ENCODE peak calls at places on chromosomes 13 and 19, in six cellular contexts. D is stomach, R is A549, C is uterus, V is NB4, G is body of pancreas. I is an unnamed sample.

GRCh38 chr19:35352177-35352447 is 4.4 kb downstream of the FFAR1 start:
- DNase-seq in R (no peak), D (no peak), V (no peak), C (no peak), G (no peak), I (no peak)

GRCh38 chr19:19474950-19475781 is 40.2 kb downstream of the TSSK6 start:
- DNase-seq in D (no peak), C (no peak), G (no peak), V (no peak), R (no peak), I (no peak)

GRCh38 chr19:7729831-7730285 is 2.1 kb downstream of the CLEC4G start:
- DNase-seq in V (no peak), D (no peak), R (no peak), C (no peak), G (no peak), I (no peak)

GRCh38 chr13:23086951-23087350 is 93.8 kb upstream of the SGCG start:
- DNase-seq in R (no peak), V (no peak), D (no peak), C (no peak), G (no peak), I (no peak)

GRCh38 chr19:53912653-53913052 is 3.6 kb downstream of the CACNG7 start:
- DNase-seq in V (peak; percentile 28), D (no peak), C (no peak), G (no peak), R (no peak), I (peak; percentile 70)

GRCh38 chr13:73849292-73849691 is 284.9 kb downstream of the KLF12 start:
- DNase-seq in V (peak; percentile 12), D (no peak), R (peak; percentile 1), C (no peak), G (no peak), I (no peak)

GRCh38 chr19:16325671-16326400 is 1.2 kb downstream of the KLF2 start:
- DNase-seq in C (peak; percentile 60), R (no peak), D (no peak), G (peak; percentile 26), V (no peak), I (peak; percentile 53)

GRCh38 chr19:17943284-17944221 is 10.7 kb downstream of the CCDC124 start:
- DNase-seq in C (no peak), D (no peak), G (no peak), R (no peak), V (no peak), I (no peak)

GRCh38 chr19:17214531-17215124 is 529 bp upstream of the USE1 start:
- DNase-seq in D (no peak), C (no peak), V (no peak), G (no peak), R (no peak), I (no peak)

GRCh38 chr13:31797154-31797775 is 57.9 kb downstream of the RXFP2 start:
- DNase-seq in D (no peak), G (no peak), R (peak; percentile 2), V (peak; percentile 16), C (no peak), I (peak; percentile 16)

GRCh38 chr13:27619711-27620376 is 485 bp downstream of the LNX2 start:
- DNase-seq in G (no peak), R (peak; percentile 8), V (peak; percentile 68), C (peak; percentile 37), D (no peak), I (no peak)

GRCh38 chr19:44658069-44658727 is 13.1 kb upstream of the CEACAM19 start:
- DNase-seq in V (no peak), G (no peak), D (no peak), C (no peak), R (no peak), I (no peak)

GRCh38 chr19:24140099-24140498 is 53.1 kb downstream of the ZNF254 start:
- DNase-seq in D (no peak), V (peak; percentile 71), G (no peak), C (no peak), R (no peak), I (no peak)

GRCh38 chr19:50877338-50877737 is 4.1 kb downstream of the KLK2 start:
- DNase-seq in G (no peak), V (no peak), C (no peak), D (no peak), R (no peak), I (no peak)

GRCh38 chr19:29569038-29569911 is 36.8 kb upstream of the POP4 start:
- DNase-seq in C (no peak), V (no peak), G (no peak), R (no peak), D (peak; percentile 4), I (no peak)

GRCh38 chr19:11383706-11384048 is 437 bp downstream of the EPOR start:
- DNase-seq in R (no peak), V (no peak), G (peak; percentile 22), C (no peak), D (no peak), I (no peak)

GRCh38 chr13:56349866-56350265 is 790.9 kb upstream of the PRR20A start:
- DNase-seq in G (no peak), V (no peak), D (no peak), R (no peak), C (no peak), I (no peak)

GRCh38 chr13:50779443-50780200 is 63.9 kb downstream of the DLEU7 start:
- DNase-seq in D (no peak), G (no peak), V (no peak), C (no peak), R (no peak), I (no peak)

GRCh38 chr13:27960362-27961226 is 8.5 kb downstream of the CDX2 start:
- DNase-seq in G (peak; percentile 89), R (peak; percentile 55), C (no peak), D (peak; percentile 81), V (peak; percentile 93), I (peak; percentile 36)

GRCh38 chr19:55549500-55550320 is 4.4 kb upstream of the SBK3 start:
- DNase-seq in V (no peak), D (peak; percentile 35), R (peak; percentile 88), G (no peak), C (no peak), I (peak; percentile 76)

GRCh38 chr13:106629068-106629712 is 61.3 kb upstream of the ARGLU1 start:
- DNase-seq in V (no peak), C (no peak), R (no peak), D (no peak), G (no peak), I (no peak)

GRCh38 chr13:83377486-83377885 is 504.8 kb downstream of the SLITRK1 start:
- DNase-seq in D (no peak), V (no peak), R (no peak), C (no peak), G (no peak), I (no peak)

GRCh38 chr19:4800591-4801081 is 9.1 kb downstream of the FEM1A start:
- DNase-seq in D (peak; percentile 87), G (peak; percentile 79), C (no peak), R (no peak), V (no peak), I (no peak)

GRCh38 chr19:2983351-2984195 is 6.2 kb downstream of the TLE6 start:
- DNase-seq in G (peak; percentile 70), V (peak; percentile 88), R (no peak), C (peak; percentile 81), D (no peak), I (peak; percentile 91)

GRCh38 chr13:79621449-79621848 is 140.5 kb downstream of the NDFIP2 start:
- DNase-seq in R (no peak), V (no peak), D (no peak), G (no peak), C (no peak), I (no peak)

GRCh38 chr13:85659493-85659892 is 139.7 kb downstream of the SLITRK6 start:
- DNase-seq in R (no peak), V (peak; percentile 27), D (no peak), G (no peak), C (no peak), I (no peak)
- TF ChIP-seq POLR2A in R (no peak), V (no peak), D (no peak), G (no peak), C (no peak), I (no peak)

GRCh38 chr19:34173145-34173956 is 1.0 kb downstream of the LSM14A start:
- DNase-seq in V (peak; percentile 48), C (peak; percentile 36), R (peak; percentile 70), D (peak; percentile 34), G (peak; percentile 38), I (peak; percentile 44)

GRCh38 chr19:34172661-34173144 is 399 bp downstream of the LSM14A start:
- DNase-seq in D (no peak), V (no peak), G (peak; percentile 40), C (peak; percentile 17), R (no peak), I (peak; percentile 34)

GRCh38 chr19:34171539-34171876 is 796 bp upstream of the LSM14A start:
- DNase-seq in D (no peak), R (peak; percentile 55), C (no peak), V (no peak), G (no peak), I (peak; percentile 77)

GRCh38 chr19:34176581-34176980 is 4.3 kb downstream of the LSM14A start:
- DNase-seq in R (no peak), G (no peak), C (no peak), D (no peak), V (no peak), I (no peak)

DNA sequence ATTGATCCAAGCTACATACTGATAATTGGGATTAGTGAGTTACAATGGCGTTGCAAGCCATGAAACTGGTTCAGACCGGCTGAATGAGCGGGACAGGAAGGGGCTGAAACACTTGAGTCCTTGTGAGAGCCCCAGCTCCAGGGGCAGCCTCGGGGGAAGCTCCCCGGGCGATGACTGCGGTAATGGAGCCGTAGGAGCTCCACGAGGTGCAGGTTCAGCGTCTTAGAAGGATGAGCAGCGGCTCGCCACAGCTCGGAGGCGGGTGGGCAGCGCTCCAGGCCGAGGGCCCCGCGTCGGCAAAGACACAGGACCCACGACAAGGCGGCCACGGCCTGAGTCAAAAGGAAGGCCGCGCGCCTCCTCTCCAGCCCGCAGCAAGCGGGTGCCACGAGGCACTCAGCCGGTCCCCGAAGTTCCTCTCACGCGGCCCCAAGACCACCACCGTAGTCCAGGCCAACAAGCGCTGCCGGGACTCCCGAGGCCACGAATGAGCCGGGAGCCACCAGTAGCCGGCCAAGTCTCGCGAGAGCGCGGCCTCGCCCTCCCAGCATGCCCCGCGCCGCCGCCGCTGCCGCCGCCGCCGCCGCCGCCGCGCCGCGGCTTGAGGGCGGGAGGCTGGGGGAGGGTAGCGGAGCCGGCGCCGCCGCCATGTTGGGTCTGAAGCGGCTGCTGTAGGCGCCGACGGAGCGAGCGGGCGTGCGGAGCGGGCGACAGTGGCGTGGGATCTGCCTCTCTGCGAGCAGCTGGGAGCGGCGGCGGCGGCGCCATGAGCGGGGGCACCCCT is at the start of gene LSM14A:
- DNase-seq in V (peak; percentile 87), R (peak; percentile 98), C (peak; percentile 90), G (peak; percentile 95), D (peak; percentile 94), I (peak; percentile 93)
- TF ChIP-seq POLR2A in V (peak; percentile 90), R (peak; percentile 98), C (peak; percentile 87), G (peak; percentile 83), D (no peak), I (peak; percentile 87)

GRCh38 chr19:46786236-46787039 is 2.0 kb downstream of the SLC1A5 start:
- DNase-seq in R (peak; percentile 95), C (peak; percentile 76), V (peak; percentile 100), D (peak; percentile 67), G (peak; percentile 63), I (peak; percentile 60)
- TF ChIP-seq POLR2A in R (no peak), C (peak; percentile 17), V (peak; percentile 61), D (no peak), G (no peak), I (no peak)

DNA sequence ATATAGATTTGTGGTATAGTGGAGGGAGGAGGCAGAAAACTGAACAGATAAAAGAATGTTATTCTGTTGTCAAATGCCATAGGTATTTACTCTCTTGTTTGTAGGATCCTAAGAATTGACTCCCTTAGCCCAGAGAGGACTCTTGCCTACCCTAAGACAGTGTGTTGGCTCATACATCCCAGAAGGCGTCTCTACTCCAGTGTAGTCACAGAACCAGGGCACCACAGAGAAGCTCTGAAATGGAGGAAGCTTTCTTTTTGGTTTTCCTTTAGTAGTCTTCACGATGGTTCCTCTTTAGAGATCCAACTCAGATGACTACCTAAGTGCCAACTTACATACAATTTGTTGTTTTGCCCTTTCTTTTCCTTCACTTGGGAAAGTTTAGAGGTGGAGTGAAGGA is 14.0 kb downstream of the GPR183 start:
- DNase-seq in D (no peak), G (no peak), C (no peak), V (no peak), R (no peak), I (no peak)
- TF ChIP-seq POLR2A in D (no peak), G (no peak), C (no peak), V (no peak), R (no peak), I (no peak)